ENCODE peak calls at places on chromosomes 5 and 9, in nine cellular contexts. R, K, N, Y, F, G, V, S and J are unnamed samples.

GRCh38 chr5:1728846-1729245 is 70.8 kb downstream of the MRPL36 start:
- DNase-seq in R (no peak), K (no peak), N (peak; percentile 43), Y (no peak), F (no peak), G (no peak), V (no peak), S (no peak), J (no peak)

GRCh38 chr9:86036555-86036954 is 62.8 kb downstream of the GOLM1 start:
- DNase-seq in R (no peak), K (no peak), N (no peak), Y (no peak), F (no peak), G (no peak), V (no peak), S (no peak), J (no peak)

GRCh38 chr5:78235289-78235688 is 59.2 kb downstream of the AP3B1 start:
- DNase-seq in R (no peak), K (no peak), N (no peak), Y (no peak), F (no peak), G (no peak), V (no peak), S (no peak), J (no peak)

GRCh38 chr5:102866315-102866693 is 111.2 kb downstream of the PAM start:
- DNase-seq in R (peak; percentile 21), K (no peak), N (no peak), Y (no peak), F (no peak), G (no peak), V (no peak), S (no peak), J (no peak)

GRCh38 chr9:131418143-131419028 is 24.5 kb downstream of the PRRC2B start:
- DNase-seq in R (no peak), K (no peak), N (no peak), Y (no peak), F (no peak), G (no peak), V (no peak), S (no peak), J (no peak)

GRCh38 chr9:125513634-125514413 is 193.2 kb downstream of the MAPKAP1 start:
- DNase-seq in R (no peak), K (no peak), N (no peak), Y (no peak), F (no peak), G (no peak), V (peak; percentile 72), S (no peak), J (no peak)

GRCh38 chr5:130923543-130924159 is 241.4 kb downstream of the HINT1 start:
- DNase-seq in R (no peak), K (no peak), N (no peak), Y (no peak), F (no peak), G (no peak), V (no peak), S (no peak), J (no peak)

GRCh38 chr9:110921705-110922104 is 116.6 kb downstream of the LPAR1 start:
- DNase-seq in R (no peak), K (no peak), N (no peak), Y (no peak), F (no peak), G (no peak), V (no peak), S (no peak), J (no peak)

GRCh38 chr5:124743534-124744169 is 2.8 kb downstream of the ZNF608 start:
- DNase-seq in R (no peak), K (no peak), N (no peak), Y (no peak), F (no peak), G (no peak), V (no peak), S (peak; percentile 55), J (no peak)

GRCh38 chr5:58382131-58382534 is 77.8 kb downstream of the PLK2 start:
- DNase-seq in R (no peak), K (no peak), N (no peak), Y (no peak), F (no peak), G (no peak), V (no peak), S (no peak), J (no peak)

GRCh38 chr5:55456216-55456895 is 78.4 kb downstream of the PLPP1 start:
- DNase-seq in R (no peak), K (no peak), N (no peak), Y (no peak), F (no peak), G (no peak), V (peak; percentile 30), S (no peak), J (no peak)

GRCh38 chr5:14260637-14261036 is 117.5 kb downstream of the TRIO start:
- DNase-seq in R (no peak), K (no peak), N (no peak), Y (no peak), F (no peak), G (no peak), V (no peak), S (no peak), J (no peak)

GRCh38 chr5:158234323-158235158 is 375.6 kb upstream of the CLINT1 start:
- DNase-seq in R (peak; percentile 84), K (no peak), N (no peak), Y (no peak), F (no peak), G (no peak), V (no peak), S (no peak), J (no peak)

GRCh38 chr9:129946596-129946995 is 96.4 kb downstream of the FNBP1 start:
- DNase-seq in R (no peak), K (no peak), N (no peak), Y (no peak), F (no peak), G (no peak), V (no peak), S (peak; percentile 87), J (no peak)

GRCh38 chr5:15009420-15009819 is 137.8 kb upstream of the ANKH start:
- DNase-seq in R (peak; percentile 85), K (peak; percentile 11), N (no peak), Y (no peak), F (no peak), G (no peak), V (peak; percentile 60), S (no peak), J (no peak)